ENCODE peak calls at places on chromosomes 6 and 20, in six cellular contexts. N is A549, P is tibial nerve, C is ovary, X is body of pancreas, M is upper lobe of left lung. T is an unnamed sample. For H3K4me1, the result is how much of the 10 kb centered on the place peaks cover.

GRCh38 chr6:126657556-126658129 is 317.7 kb downstream of the CENPW start:
- DNase-seq in N (peak), C (no peak), X (no peak), M (no peak), P (no peak), T (no peak)

GRCh38 chr20:2507875-2508630 is 662 bp downstream of the ZNF343 start:
- DNase-seq in X (peak), M (no peak), P (no peak), N (peak), C (no peak), T (no peak)

GRCh38 chr20:46438156-46438750 is 31.8 kb upstream of the ELMO2 start:
- DNase-seq in C (no peak), N (peak), M (no peak), P (no peak), X (no peak), T (no peak)

GRCh38 chr20:768426-768978 is at the start of gene SLC52A3:
- DNase-seq in P (no peak), M (no peak), C (no peak), X (peak), N (peak), T (peak)

GRCh38 chr20:24765316-24766142 is 183.5 kb upstream of the CST7 start:
- DNase-seq in M (no peak), X (no peak), P (no peak), C (peak), N (no peak), T (no peak)

GRCh38 chr6:137920331-137920730 is 53.3 kb downstream of the TNFAIP3 start:
- DNase-seq in C (no peak), M (no peak), X (no peak), N (no peak), P (no peak), T (no peak)

GRCh38 chr6:47407295-47408281 is 70.0 kb upstream of the CD2AP start:
- DNase-seq in C (no peak), X (no peak), M (no peak), N (peak), P (no peak), T (no peak)

GRCh38 chr6:26550250-26550993 is 12.3 kb downstream of the HMGN4 start:
- DNase-seq in P (no peak), X (no peak), M (peak), N (no peak), C (peak), T (no peak)

GRCh38 chr20:50020283-50020682 is 37.5 kb downstream of the SNAI1 start:
- DNase-seq in P (no peak), N (peak), C (no peak), X (no peak), M (no peak), T (no peak)

GRCh38 chr6:20632696-20633095 is 98.4 kb downstream of the CDKAL1 start:
- DNase-seq in M (no peak), P (no peak), X (no peak), N (no peak), C (no peak), T (no peak)

GRCh38 chr6:144195671-144196070 is 45.4 kb downstream of the STX11 start:
- DNase-seq in N (no peak), X (no peak), C (no peak), M (no peak), P (no peak), T (no peak)

GRCh38 chr6:43301081-43301870 is 3.2 kb downstream of the SLC22A7 start:
- DNase-seq in P (no peak), X (no peak), M (no peak), C (no peak), N (no peak), T (no peak)

GRCh38 chr6:34182751-34183531 is 37.1 kb upstream of the GRM4 start:
- DNase-seq in C (no peak), N (no peak), X (no peak), M (no peak), P (no peak), T (no peak)

GRCh38 chr6:31528821-31529328 is at the start of gene MCCD1:
- DNase-seq in N (no peak), C (no peak), P (no peak), X (no peak), M (peak), T (no peak)
- TF ChIP-seq POLR2A in N (no peak), C (no peak), P (no peak), X (no peak), M (no peak), T (no peak)

GRCh38 chr6:40990301-40990700 is 48.7 kb downstream of the UNC5CL start:
- DNase-seq in N (no peak), M (no peak), X (no peak), C (no peak), P (no peak), T (no peak)
- H3K4me1 ChIP-seq in N (under half), M (under half), X (under half), C (under half), P (under half), T (under half)

GRCh38 chr6:30615219-30615957 is 1.7 kb downstream of the PPP1R10 start:
- DNase-seq in M (no peak), C (peak), P (no peak), X (peak), N (no peak), T (no peak)
- TF ChIP-seq POLR2A in M (no peak), C (no peak), P (no peak), X (no peak), N (peak), T (no peak)

GRCh38 chr6:88137915-88138314 is 28.2 kb downstream of the CNR1 start:
- DNase-seq in X (no peak), M (no peak), P (no peak), N (no peak), C (no peak), T (no peak)
- H3K4me1 ChIP-seq in X (under half), M (under half), P (under half), N (under half), C (under half), T (under half)

GRCh38 chr6:113122060-113122459 is 735.1 kb upstream of the MARCKS start:
- DNase-seq in C (no peak), P (no peak), N (peak), X (no peak), M (no peak), T (no peak)
- TF ChIP-seq POLR2A in C (no peak), P (no peak), N (no peak), X (no peak), M (no peak), T (no peak)

DNA sequence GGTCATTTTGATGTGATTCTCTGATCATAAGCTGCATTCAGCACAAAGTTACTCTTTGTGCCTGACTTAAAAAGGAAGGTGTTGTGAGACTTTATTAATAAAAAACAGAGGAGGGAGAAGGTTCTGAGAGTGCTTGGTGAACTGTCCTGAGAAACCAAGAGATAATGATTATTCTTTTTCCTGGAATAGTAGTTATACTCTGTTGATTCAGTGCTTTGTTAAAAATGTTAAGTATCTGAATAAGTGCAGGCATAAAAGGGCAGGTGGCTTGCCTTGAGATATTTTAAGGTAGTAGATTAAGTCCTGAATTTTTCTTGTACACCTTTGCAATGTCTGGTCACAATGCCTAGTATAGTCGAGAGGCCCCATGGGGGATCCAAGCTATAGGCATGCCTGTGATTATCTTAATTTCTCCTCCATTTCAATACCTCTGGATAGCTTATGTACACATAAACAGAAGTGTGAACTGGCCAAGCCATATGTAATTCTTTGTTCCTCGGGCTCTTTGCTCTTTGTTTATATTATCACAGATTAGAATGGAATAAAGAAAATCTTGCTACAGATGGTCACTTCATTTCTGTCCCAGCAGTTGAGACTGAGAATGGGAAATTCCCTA is 50.0 kb downstream of the SOBP start:
- DNase-seq in M (no peak), C (no peak), P (no peak), N (no peak), X (no peak), T (no peak)
- H3K4me1 ChIP-seq in M (under half), C (under half), P (under half), N (under half), X (under half), T (under half)